ENCODE peak calls at places on chromosomes 2 and 18, in four cellular contexts. E is stomach; D is CD4-positive, alpha-beta memory T cell; M is pancreas. L is an unnamed sample.

GRCh38 chr2:1091895-1092585 is 141.4 kb downstream of the SNTG2 start:
- DNase-seq in E (no peak), D (no peak), M (no peak), L (no peak)

GRCh38 chr2:11824901-11825592 is 78.6 kb downstream of the LPIN1 start:
- DNase-seq in D (no peak), M (no peak), E (no peak), L (no peak)

GRCh38 chr18:63681449-63682381 is 20.0 kb upstream of the SERPINB3 start:
- DNase-seq in D (no peak), M (no peak), E (no peak), L (no peak)

GRCh38 chr2:195648780-195649179 is 8.2 kb upstream of the SLC39A10 start:
- DNase-seq in D (no peak), E (no peak), M (no peak), L (no peak)

GRCh38 chr2:19059076-19059475 is 299.3 kb downstream of the OSR1 start:
- DNase-seq in D (no peak), M (no peak), E (no peak), L (no peak)

GRCh38 chr2:130890941-130891669 is 54.4 kb downstream of the ARHGEF4 start:
- DNase-seq in E (no peak), D (no peak), M (no peak), L (no peak)

GRCh38 chr2:206603269-206603668 is 39.0 kb upstream of the FAM237A start:
- DNase-seq in D (no peak), E (no peak), M (no peak), L (no peak)

GRCh38 chr2:229475753-229476152 is 204.7 kb upstream of the PID1 start:
- DNase-seq in D (no peak), M (no peak), E (no peak), L (no peak)

GRCh38 chr18:54162431-54162830 is 62.0 kb downstream of the MBD2 start:
- DNase-seq in D (no peak), E (no peak), M (no peak), L (no peak)

GRCh38 chr2:127426501-127427354 is 8.5 kb downstream of the PROC start:
- DNase-seq in E (no peak), M (peak; percentile 65), D (no peak), L (no peak)

GRCh38 chr2:79993144-79993543 is 311.4 kb downstream of the LRRTM1 start:
- DNase-seq in E (no peak), M (no peak), D (no peak), L (no peak)

GRCh38 chr2:99881901-99882591 is 260.3 kb downstream of the AFF3 start:
- DNase-seq in D (no peak), M (no peak), E (no peak), L (no peak)

GRCh38 chr18:7726522-7726921 is 159.4 kb downstream of the PTPRM start:
- DNase-seq in D (no peak), E (no peak), M (no peak), L (no peak)

GRCh38 chr2:131682122-131682944 is 154.6 kb downstream of the CCDC74A start:
- DNase-seq in M (peak; percentile 93), D (peak; percentile 59), E (peak; percentile 74), L (peak; percentile 94)

GRCh38 chr2:53490659-53491058 is 276.9 kb upstream of the CHAC2 start:
- DNase-seq in D (no peak), E (no peak), M (no peak), L (no peak)

GRCh38 chr2:200575957-200576356 is 9.9 kb upstream of the AOX1 start:
- DNase-seq in M (no peak), E (no peak), D (peak; percentile 10), L (no peak)

GRCh38 chr18:26868968-26869586 is 3.6 kb upstream of the AQP4 start:
- DNase-seq in E (no peak), M (no peak), D (no peak), L (no peak)

GRCh38 chr18:9029131-9029530 is 73.4 kb upstream of the NDUFV2 start:
- DNase-seq in D (no peak), M (no peak), E (no peak), L (no peak)

GRCh38 chr2:86396304-86396785 is 44.8 kb upstream of the KDM3A start:
- DNase-seq in E (peak; percentile 55), D (peak; percentile 2), M (peak; percentile 60), L (no peak)

GRCh38 chr2:16653799-16654198 is 11.8 kb downstream of the CYRIA start:
- DNase-seq in M (no peak), E (no peak), D (no peak), L (no peak)

GRCh38 chr2:57867730-57868129 is 178.9 kb upstream of the VRK2 start:
- DNase-seq in E (no peak), M (no peak), D (no peak), L (no peak)

GRCh38 chr2:185475868-185476267 is 262.7 kb upstream of the FSIP2 start:
- DNase-seq in D (no peak), E (no peak), M (no peak), L (no peak)

GRCh38 chr2:54803783-54804758 is 80.6 kb downstream of the EML6 start:
- DNase-seq in M (no peak), D (no peak), E (no peak), L (no peak)

GRCh38 chr2:88549616-88550292 is 77.5 kb downstream of the EIF2AK3 start:
- DNase-seq in M (no peak), E (no peak), D (no peak), L (no peak)

GRCh38 chr2:104862061-104862941 is 8.4 kb downstream of the POU3F3 start:
- DNase-seq in M (no peak), E (no peak), D (no peak), L (no peak)

GRCh38 chr2:60468390-60469085 is 84.9 kb downstream of the BCL11A start:
- DNase-seq in M (no peak), E (no peak), D (no peak), L (no peak)

GRCh38 chr18:32460046-32460785 is 10.5 kb downstream of the GAREM1 start:
- DNase-seq in D (no peak), M (no peak), E (no peak), L (no peak)

GRCh38 chr2:197498937-197499593 is 575 bp downstream of the HSPD1 start:
- DNase-seq in M (peak; percentile 86), E (peak; percentile 75), D (peak; percentile 46), L (peak; percentile 93)

GRCh38 chr2:14134737-14135136 is 497.8 kb upstream of the LRATD1 start:
- DNase-seq in E (no peak), M (no peak), D (no peak), L (no peak)

GRCh38 chr2:229060147-229060546 is 210.9 kb downstream of the PID1 start:
- DNase-seq in E (no peak), M (no peak), D (no peak), L (no peak)

GRCh38 chr2:133287709-133288108 is 280.6 kb downstream of the NCKAP5 start:
- DNase-seq in E (no peak), D (no peak), M (no peak), L (no peak)

GRCh38 chr2:29663266-29663665 is 258.1 kb downstream of the ALK start:
- DNase-seq in E (no peak), M (no peak), D (no peak), L (no peak)

GRCh38 chr2:241741016-241741415 is 6.6 kb downstream of the D2HGDH start:
- DNase-seq in D (peak; percentile 52), M (no peak), E (no peak), L (peak; percentile 78)

DNA sequence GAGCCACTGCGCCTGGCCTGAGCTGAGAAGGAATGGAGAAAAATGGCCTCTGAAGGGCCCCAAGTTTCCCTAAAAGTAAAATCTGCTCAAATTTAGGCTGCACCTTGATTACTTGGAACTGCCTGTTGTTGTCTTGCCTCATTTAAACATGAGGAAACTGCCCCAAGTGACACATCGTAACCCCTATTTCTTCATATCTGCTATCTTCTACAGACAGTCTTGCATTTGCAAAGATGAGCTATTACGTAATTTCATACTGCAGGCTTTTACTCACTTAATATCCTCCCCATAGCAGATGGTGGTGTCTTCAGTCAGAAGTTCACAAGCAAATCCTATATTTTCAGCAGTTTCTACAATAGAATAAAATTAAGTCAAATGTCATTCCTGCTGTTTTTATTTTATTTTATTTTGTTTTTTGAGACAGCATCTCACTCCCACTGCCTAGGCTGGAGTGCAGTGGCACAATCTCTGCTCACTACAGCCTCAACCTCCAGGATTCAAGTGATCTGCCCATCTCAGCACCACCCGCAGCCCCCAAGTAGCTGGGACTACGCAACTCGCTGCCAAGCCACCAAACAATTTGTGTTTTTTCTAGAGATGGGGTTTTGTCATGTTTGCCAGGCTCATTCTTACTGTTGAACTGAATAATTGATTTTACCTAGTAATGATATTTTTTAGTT is 45.3 kb upstream of the NARS1 start:
- DNase-seq in M (no peak), E (no peak), D (no peak), L (no peak)
- H3K27ac ChIP-seq in M (no peak overlapping the region), E (peak overlapping the region; percentile 76), D (no peak overlapping the region), L (peak overlapping the region; percentile 16)

GRCh38 chr2:65263257-65263656 is 35.6 kb downstream of the ACTR2 start:
- DNase-seq in E (no peak), M (no peak), D (no peak), L (no peak)
- H3K4me1 ChIP-seq in E (no peaks in the 10 kb centered on the region), M (no peaks in the 10 kb centered on the region), D (peaks cover 4% of the 10 kb centered on the region), L (peaks cover 4% of the 10 kb centered on the region)

GRCh38 chr2:157336137-157336721 is 10.6 kb upstream of the ERMN start:
- DNase-seq in E (peak; percentile 55), D (peak; percentile 40), M (no peak), L (no peak)

GRCh38 chr2:157334797-157335196 is 9.2 kb upstream of the ERMN start:
- DNase-seq in M (no peak), E (no peak), D (no peak), L (no peak)

GRCh38 chr2:157331696-157332095 is 6.1 kb upstream of the ERMN start:
- DNase-seq in D (peak; percentile 51), E (no peak), M (no peak), L (no peak)

GRCh38 chr2:157333304-157334047 is 7.9 kb upstream of the ERMN start:
- DNase-seq in E (no peak), M (no peak), D (no peak), L (no peak)

GRCh38 chr2:157334335-157334734 is 8.7 kb upstream of the ERMN start:
- DNase-seq in E (no peak), D (no peak), M (no peak), L (no peak)
- H3K27ac ChIP-seq in E (no peak overlapping the region), D (no peak overlapping the region), M (no peak overlapping the region), L (no peak overlapping the region)

GRCh38 chr2:9971890-9972289 is 20.4 kb downstream of the GRHL1 start:
- DNase-seq in D (no peak), M (no peak), E (no peak), L (no peak)
- H3K4me1 ChIP-seq in D (peaks cover under 1% of the 10 kb centered on the region), M (peaks cover 12% of the 10 kb centered on the region), E (peaks cover 15% of the 10 kb centered on the region), L (peaks cover 5% of the 10 kb centered on the region)

DNA sequence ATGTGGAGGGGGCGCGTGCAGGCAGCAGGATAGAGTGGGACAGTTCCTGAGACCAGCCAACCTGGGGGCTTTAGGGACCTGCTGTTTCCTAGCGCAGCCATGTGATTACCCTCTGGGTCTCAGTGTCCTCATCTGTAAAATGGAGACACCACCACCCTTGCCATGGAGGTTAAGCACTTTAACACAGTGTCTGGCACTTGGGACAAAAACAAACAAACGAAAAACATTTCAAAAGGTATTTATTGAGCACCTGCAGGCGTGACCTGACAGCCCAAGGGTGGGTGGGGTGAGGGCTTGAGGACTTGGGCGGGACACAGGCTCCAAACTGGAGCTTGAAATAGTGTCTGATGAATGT is 4.6 kb upstream of the CTDSP1 start:
- DNase-seq in M (no peak), D (no peak), E (no peak), L (no peak)
- H3K27ac ChIP-seq in M (no peak overlapping the region), D (no peak overlapping the region), E (peak overlapping the region; percentile 20), L (peak overlapping the region; percentile 98)

L was measured in spleen.